ENCODE peak calls at places on chromosomes 3 and 15, in seven cellular contexts. One of them, this sample, is unnamed.

GRCh38 chr15:51926808-51927207 is 44.8 kb downstream of the LEO1 start:
- DNase-seq in H9: no peak
- DNase-seq in GM19239: no peak
- DNase-seq in activated effector memory CD4-positive, alpha-beta T cell treated with Interleukin-2 at 50 U/mL for 16 hours: no peak
- DNase-seq in HTR-8/SVneo: no peak
- DNase-seq in mesothelial cell of epicardium: no peak
- DNase-seq in AG04449: no peak
- DNase-seq in this sample: no peak

GRCh38 chr15:37142371-37142770 is 42.0 kb upstream of the MEIS2 start:
- DNase-seq in H9: no peak
- DNase-seq in GM19239: no peak
- DNase-seq in activated effector memory CD4-positive, alpha-beta T cell treated with Interleukin-2 at 50 U/mL for 16 hours: no peak
- DNase-seq in HTR-8/SVneo: no peak
- DNase-seq in mesothelial cell of epicardium: no peak
- DNase-seq in AG04449: no peak
- DNase-seq in this sample: no peak

GRCh38 chr3:142947799-142948575 is 15.5 kb downstream of the PAQR9 start:
- DNase-seq in H9: no peak
- DNase-seq in GM19239: no peak
- DNase-seq in activated effector memory CD4-positive, alpha-beta T cell treated with Interleukin-2 at 50 U/mL for 16 hours: no peak
- DNase-seq in HTR-8/SVneo: peak; percentile 33
- DNase-seq in mesothelial cell of epicardium: no peak
- DNase-seq in AG04449: no peak
- DNase-seq in this sample: no peak

GRCh38 chr15:62647195-62647865 is 395.2 kb upstream of the TPM1 start:
- DNase-seq in H9: no peak
- DNase-seq in GM19239: no peak
- DNase-seq in activated effector memory CD4-positive, alpha-beta T cell treated with Interleukin-2 at 50 U/mL for 16 hours: no peak
- DNase-seq in HTR-8/SVneo: peak; percentile 80
- DNase-seq in mesothelial cell of epicardium: no peak
- DNase-seq in AG04449: no peak
- DNase-seq in this sample: no peak

GRCh38 chr15:71530116-71530515 is 280.2 kb upstream of the NR2E3 start:
- DNase-seq in H9: no peak
- DNase-seq in GM19239: no peak
- DNase-seq in activated effector memory CD4-positive, alpha-beta T cell treated with Interleukin-2 at 50 U/mL for 16 hours: no peak
- DNase-seq in HTR-8/SVneo: no peak
- DNase-seq in mesothelial cell of epicardium: no peak
- DNase-seq in AG04449: no peak
- DNase-seq in this sample: no peak

GRCh38 chr15:67145307-67145610 is 79.9 kb downstream of the SMAD3 start:
- DNase-seq in H9: no peak
- DNase-seq in GM19239: no peak
- DNase-seq in activated effector memory CD4-positive, alpha-beta T cell treated with Interleukin-2 at 50 U/mL for 16 hours: no peak
- DNase-seq in HTR-8/SVneo: no peak
- DNase-seq in mesothelial cell of epicardium: no peak
- DNase-seq in AG04449: no peak
- DNase-seq in this sample: no peak

GRCh38 chr3:42697326-42698051 is 5.1 kb downstream of the HHATL start:
- DNase-seq in H9: no peak
- DNase-seq in GM19239: no peak
- DNase-seq in activated effector memory CD4-positive, alpha-beta T cell treated with Interleukin-2 at 50 U/mL for 16 hours: no peak
- DNase-seq in HTR-8/SVneo: no peak
- DNase-seq in mesothelial cell of epicardium: peak; percentile 11
- DNase-seq in AG04449: no peak
- DNase-seq in this sample: no peak

GRCh38 chr3:127690823-127691452 is 18.2 kb downstream of the ABTB1 start:
- DNase-seq in H9: peak; percentile 89
- DNase-seq in GM19239: no peak
- DNase-seq in activated effector memory CD4-positive, alpha-beta T cell treated with Interleukin-2 at 50 U/mL for 16 hours: no peak
- DNase-seq in HTR-8/SVneo: no peak
- DNase-seq in mesothelial cell of epicardium: no peak
- DNase-seq in AG04449: no peak
- DNase-seq in this sample: no peak

GRCh38 chr3:115713247-115713646 is 89.9 kb downstream of the GAP43 start:
- DNase-seq in H9: no peak
- DNase-seq in GM19239: no peak
- DNase-seq in activated effector memory CD4-positive, alpha-beta T cell treated with Interleukin-2 at 50 U/mL for 16 hours: no peak
- DNase-seq in HTR-8/SVneo: no peak
- DNase-seq in mesothelial cell of epicardium: no peak
- DNase-seq in AG04449: no peak
- DNase-seq in this sample: no peak

This sample was measured in T-helper 17 cell.